ENCODE peak calls at places on chromosomes 3 and 15, in ten cellular contexts. N is IMR-90, A is heart left ventricle, J is testis, U is NB4, I is vagina, M is A549, X is Peyer's patch, G is erythroblast, W is GM12892. V is an unnamed sample.
A peak's percentile ranks its signal among the peaks of the same experiment; 100 is the strongest.

GRCh38 chr3:124886168-124887051 is 755 bp downstream of the ITGB5 start:
- DNase-seq in N (peak; percentile 38), A (peak; percentile 43), J (peak; percentile 52), U (no peak), I (no peak), M (peak; percentile 82), X (peak; percentile 80), G (peak; percentile 23), W (peak; percentile 53), V (peak; percentile 62)

GRCh38 chr3:22360197-22360596 is 609.2 kb upstream of the ZNF385D start:
- DNase-seq in N (no peak), A (no peak), J (no peak), U (no peak), I (no peak), M (no peak), X (no peak), G (no peak), W (no peak), V (no peak)

GRCh38 chr3:10108091-10108490 is at the start of gene FANCD2OS:
- DNase-seq in N (no peak), A (no peak), J (peak; percentile 23), U (no peak), I (no peak), M (no peak), X (no peak), G (no peak), W (peak; percentile 12), V (no peak)

GRCh38 chr3:8903191-8903590 is 60.1 kb downstream of the RAD18 start:
- DNase-seq in N (peak; percentile 55), A (no peak), J (no peak), U (no peak), I (no peak), M (no peak), X (no peak), G (no peak), W (no peak), V (no peak)

GRCh38 chr3:176650478-176650877 is 546.8 kb downstream of the TBL1XR1 start:
- DNase-seq in N (peak; percentile 35), A (no peak), J (no peak), U (peak; percentile 11), I (no peak), M (peak; percentile 9), X (no peak), G (peak; percentile 60), W (no peak), V (no peak)

GRCh38 chr3:53595660-53596059 is 101.2 kb downstream of the CACNA1D start:
- DNase-seq in N (no peak), A (no peak), J (no peak), U (no peak), I (no peak), M (no peak), X (no peak), G (no peak), W (no peak), V (no peak)

GRCh38 chr3:154316974-154317767 is 7.1 kb downstream of the DHX36 start:
- DNase-seq in N (no peak), A (no peak), J (no peak), U (no peak), I (no peak), M (no peak), X (no peak), G (no peak), W (no peak), V (no peak)

GRCh38 chr3:120244834-120245225 is 40.2 kb downstream of the GPR156 start:
- DNase-seq in N (no peak), A (no peak), J (no peak), U (no peak), I (no peak), M (no peak), X (no peak), G (no peak), W (no peak), V (no peak)

GRCh38 chr3:129435367-129435766 is 4.4 kb downstream of the MBD4 start:
- DNase-seq in N (no peak), A (no peak), J (no peak), U (no peak), I (no peak), M (no peak), X (no peak), G (no peak), W (no peak), V (no peak)

DNA sequence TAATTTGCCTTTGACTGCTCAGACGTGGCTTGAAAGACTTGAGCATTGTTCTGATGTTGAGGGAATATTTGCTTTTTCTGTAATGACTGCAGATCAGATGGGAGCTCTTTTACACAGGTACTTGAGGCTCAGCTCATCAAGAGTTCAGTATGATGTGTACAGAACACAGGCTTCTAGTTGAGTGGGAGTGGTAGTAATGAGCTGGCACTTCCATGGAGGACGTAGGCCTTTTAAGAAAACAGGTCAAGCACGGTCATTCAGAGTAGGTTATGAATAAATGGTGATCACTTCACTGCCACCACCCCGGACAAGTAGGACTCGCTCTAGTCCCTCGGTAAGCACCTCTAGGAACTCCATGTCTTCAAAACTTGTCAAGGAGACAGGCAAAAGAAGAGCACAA is 8.8 kb downstream of the EMC4 start:
- DNase-seq in N (no peak), A (no peak), J (no peak), U (no peak), I (no peak), M (no peak), X (no peak), G (no peak), W (no peak), V (no peak)
- TF ChIP-seq POLR2A in N (no peak), A (no peak), J (no peak), U (no peak), I (no peak), M (no peak), X (no peak), G (no peak), W (no peak), V (no peak)

GRCh38 chr3:14132120-14132519 is 7.3 kb downstream of the TMEM43 start:
- DNase-seq in N (no peak), A (no peak), J (no peak), U (no peak), I (no peak), M (no peak), X (no peak), G (no peak), W (no peak), V (no peak)
- TF ChIP-seq POLR2A in N (no peak), A (no peak), J (no peak), U (no peak), I (no peak), M (no peak), X (no peak), G (no peak), W (no peak), V (no peak)

GRCh38 chr15:41416742-41417417 is at the start of gene RTF1:
- DNase-seq in N (peak; percentile 80), A (peak; percentile 97), J (peak; percentile 96), U (peak; percentile 89), I (peak; percentile 92), M (peak; percentile 84), X (peak; percentile 98), G (peak; percentile 98), W (peak; percentile 88), V (peak; percentile 94)
- TF ChIP-seq POLR2A in N (peak; percentile 81), A (peak; percentile 86), J (no peak), U (peak; percentile 93), I (peak; percentile 64), M (peak; percentile 77), X (peak; percentile 80), G (peak; percentile 57), W (peak; percentile 81), V (peak; percentile 89)

GRCh38 chr15:41283653-41284424 is 48.6 kb downstream of the OIP5 start:
- DNase-seq in N (peak; percentile 99), A (peak; percentile 99), J (peak; percentile 99), U (peak; percentile 99), I (peak; percentile 99), M (peak; percentile 98), X (peak; percentile 97), G (peak; percentile 100), W (peak; percentile 93), V (peak; percentile 99)
- TF ChIP-seq POLR2A in N (peak; percentile 40), A (peak; percentile 94), J (peak; percentile 52), U (peak; percentile 98), I (peak; percentile 85), M (peak; percentile 70), X (peak; percentile 95), G (peak; percentile 97), W (peak; percentile 94), V (peak; percentile 93)

DNA sequence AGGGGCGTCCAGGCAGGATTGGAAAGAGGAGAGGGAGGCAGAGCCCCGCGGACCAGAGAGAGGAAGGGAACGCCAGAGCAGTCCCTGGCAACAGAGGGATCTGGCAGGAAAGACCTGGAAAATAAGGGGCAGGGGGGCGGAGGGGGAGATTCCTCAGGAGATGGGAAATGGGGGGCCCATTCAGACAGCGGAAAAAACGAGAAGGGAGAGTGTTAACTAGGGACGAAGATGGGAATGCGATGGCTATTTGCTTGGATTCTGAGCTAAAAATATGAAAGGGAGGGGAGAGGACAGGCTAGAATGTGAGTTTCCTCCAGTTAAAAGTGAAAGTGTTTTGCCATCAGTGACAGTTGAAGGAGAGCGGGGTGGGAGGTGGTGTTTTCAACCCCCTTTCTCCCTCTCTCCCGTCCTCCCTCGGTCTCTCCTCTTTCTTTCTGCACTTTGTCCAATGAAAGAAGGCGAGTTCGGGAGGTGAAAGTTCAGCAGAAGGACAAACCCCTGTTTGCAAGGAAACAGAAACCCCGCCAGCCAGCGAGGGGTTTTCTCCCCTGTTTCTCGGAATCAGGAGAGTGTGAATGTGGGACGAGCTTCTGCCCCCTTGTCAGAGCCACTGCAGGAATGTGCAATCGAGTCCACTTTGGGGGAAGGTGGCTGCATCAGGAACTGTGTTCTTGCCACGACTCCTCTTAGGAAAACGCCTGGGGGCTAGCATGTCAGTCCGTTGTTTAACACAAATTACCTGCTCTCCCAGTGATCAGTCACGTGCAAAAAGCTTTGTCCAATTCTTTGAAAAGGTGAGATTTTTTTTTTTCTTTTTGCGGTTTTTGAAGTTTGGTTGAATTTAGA is 911 bp upstream of the FOXP1 start:
- DNase-seq in N (peak; percentile 61), A (peak; percentile 40), J (peak; percentile 57), U (peak; percentile 82), I (no peak), M (peak; percentile 41), X (peak; percentile 66), G (peak; percentile 78), W (no peak), V (peak; percentile 38)
- TF ChIP-seq POLR2A in N (peak; percentile 7), A (peak; percentile 32), J (no peak), U (no peak), I (no peak), M (no peak), X (no peak), G (peak; percentile 53), W (no peak), V (peak; percentile 28)

DNA sequence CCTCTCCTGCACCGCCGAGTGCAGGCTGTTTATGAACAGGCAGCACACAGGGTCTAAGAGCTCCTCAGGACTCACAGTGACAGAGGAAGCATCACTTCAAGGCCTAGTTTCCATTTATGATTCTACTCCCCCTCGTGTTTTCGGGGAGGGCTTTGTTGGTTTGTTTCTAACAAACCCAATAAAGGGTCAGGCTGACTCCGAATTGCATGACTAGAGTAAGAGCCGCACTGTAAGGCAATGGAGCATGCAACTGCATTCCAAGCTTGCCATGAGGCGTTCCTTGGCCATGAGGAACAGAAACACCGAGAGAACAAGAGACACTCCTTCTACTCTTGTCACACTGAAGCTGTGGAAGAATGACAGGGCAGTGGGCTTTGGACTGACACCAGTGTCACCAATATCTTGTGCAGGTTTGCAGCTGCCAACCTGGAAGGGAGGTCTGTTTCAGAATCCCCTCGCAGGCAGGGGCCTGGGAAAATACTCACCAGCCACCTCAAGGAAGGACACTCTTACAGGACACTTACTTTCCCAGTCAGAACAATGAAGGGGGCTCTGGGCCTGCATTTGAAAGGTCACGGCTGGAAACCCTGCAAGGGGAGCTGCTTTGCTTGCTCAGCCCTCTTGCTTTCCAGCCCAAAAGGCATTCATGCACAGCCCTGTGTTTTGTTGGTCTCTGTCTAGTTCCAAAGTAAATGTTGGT is 96.8 kb downstream of the ADAMTS17 start:
- DNase-seq in N (no peak), A (no peak), J (no peak), U (no peak), I (no peak), M (no peak), X (no peak), G (no peak), W (no peak), V (no peak)
- TF ChIP-seq POLR2A in N (no peak), A (no peak), J (no peak), U (no peak), I (no peak), M (no peak), X (no peak), G (no peak), W (no peak), V (no peak)